ENCODE peak calls at places on chromosomes 7 and 10, in five cellular contexts. K, A, T, P and M are unnamed samples.
A peak's percentile ranks its signal among the peaks of the same experiment; 100 is the strongest.

GRCh38 chr7:92696584-92696983 is 106.4 kb upstream of the FAM133B start:
- DNase-seq in T (no peak), P (no peak), K (no peak), A (no peak), M (no peak)

GRCh38 chr7:21076054-21076453 is 289.4 kb upstream of the SP8 start:
- DNase-seq in K (peak; percentile 39), T (no peak), P (no peak), A (no peak), M (no peak)

GRCh38 chr7:2168612-2169312 is 64.0 kb downstream of the MAD1L1 start:
- DNase-seq in T (no peak), K (no peak), A (no peak), P (no peak), M (no peak)

GRCh38 chr7:70679666-70680065 is 452.3 kb upstream of the GALNT17 start:
- DNase-seq in A (no peak), P (no peak), T (no peak), K (no peak), M (no peak)

GRCh38 chr7:1884583-1885350 is 214.7 kb downstream of the ELFN1 start:
- DNase-seq in K (no peak), T (no peak), A (no peak), P (no peak), M (no peak)

GRCh38 chr10:103502849-103503660 is 9.6 kb downstream of the NEURL1 start:
- DNase-seq in T (peak; percentile 19), P (no peak), K (no peak), A (no peak), M (no peak)

GRCh38 chr7:156178214-156178613 is 366.0 kb upstream of the SHH start:
- DNase-seq in T (no peak), A (no peak), P (no peak), K (no peak), M (no peak)

GRCh38 chr7:1085910-1086421 is 1.9 kb upstream of the GPER1 start:
- DNase-seq in A (no peak), K (no peak), T (no peak), P (no peak), M (no peak)

GRCh38 chr10:124642076-124642710 is 102.0 kb downstream of the FAM53B start:
- DNase-seq in K (no peak), P (no peak), T (no peak), A (no peak), M (no peak)

GRCh38 chr7:91567111-91568012 is 303.1 kb downstream of the FZD1 start:
- DNase-seq in K (peak; percentile 11), T (no peak), P (no peak), A (no peak), M (no peak)

GRCh38 chr10:31707578-31708411 is 220.8 kb downstream of the ARHGAP12 start:
- DNase-seq in K (no peak), P (no peak), A (peak; percentile 46), T (peak; percentile 64), M (no peak)

GRCh38 chr7:101924171-101924570 is 106.7 kb downstream of the CUX1 start:
- DNase-seq in P (peak; percentile 15), K (no peak), A (no peak), T (no peak), M (no peak)
- TF ChIP-seq POLR2A in P (no peak), K (no peak), A (no peak), T (no peak), M (no peak)

DNA sequence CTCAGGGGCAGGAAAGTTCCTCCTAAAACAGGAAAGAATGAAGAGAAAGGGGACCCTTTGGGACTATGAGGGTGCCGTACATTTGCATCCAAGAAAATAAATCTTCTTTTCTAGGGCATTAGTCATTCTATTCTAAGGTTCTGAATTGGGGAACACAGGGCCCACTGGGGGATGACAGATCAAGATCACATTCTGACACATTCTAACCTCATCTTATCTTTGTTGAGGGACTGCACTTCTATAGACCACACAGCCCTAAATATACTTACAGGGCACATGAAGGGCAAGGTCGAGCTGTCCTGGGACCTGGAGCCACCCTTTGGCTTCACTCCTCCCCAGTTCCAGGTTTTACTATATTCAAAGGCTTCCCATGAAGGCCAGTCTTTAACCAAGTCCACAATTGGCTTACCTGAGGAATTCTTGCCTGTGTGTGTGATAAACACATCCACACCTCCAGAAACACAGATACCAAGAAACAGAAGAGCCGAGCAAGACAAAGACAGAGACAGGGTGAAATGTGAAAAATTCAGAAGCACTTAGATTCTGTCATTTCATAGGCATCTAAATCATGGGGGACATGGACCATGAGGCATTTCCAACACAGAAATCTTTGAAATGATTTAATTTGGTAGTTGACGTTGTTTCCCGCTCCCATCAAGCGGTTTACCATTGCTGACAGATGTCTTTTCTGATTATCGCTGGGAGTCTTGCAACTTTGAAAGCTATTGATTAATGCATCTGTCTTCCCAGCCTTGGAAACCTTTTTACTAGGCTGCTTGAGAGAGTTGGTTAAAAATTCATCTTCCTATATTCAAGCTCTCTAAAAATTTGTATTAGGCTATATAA is 75.8 kb downstream of the CCDC71L start:
- DNase-seq in K (no peak), T (no peak), P (no peak), A (no peak), M (no peak)
- H3K4me3 ChIP-seq in K (no peak overlapping the region), T (no peak overlapping the region), P (no peak overlapping the region), A (no peak overlapping the region), M (no peak overlapping the region)

GRCh38 chr7:16812542-16813231 is 7.9 kb upstream of the AGR2 start:
- DNase-seq in P (no peak), A (no peak), K (no peak), T (no peak), M (no peak)
- TF ChIP-seq CTCF in P (no peak), A (no peak), K (no peak), T (no peak), M (no peak)

DNA sequence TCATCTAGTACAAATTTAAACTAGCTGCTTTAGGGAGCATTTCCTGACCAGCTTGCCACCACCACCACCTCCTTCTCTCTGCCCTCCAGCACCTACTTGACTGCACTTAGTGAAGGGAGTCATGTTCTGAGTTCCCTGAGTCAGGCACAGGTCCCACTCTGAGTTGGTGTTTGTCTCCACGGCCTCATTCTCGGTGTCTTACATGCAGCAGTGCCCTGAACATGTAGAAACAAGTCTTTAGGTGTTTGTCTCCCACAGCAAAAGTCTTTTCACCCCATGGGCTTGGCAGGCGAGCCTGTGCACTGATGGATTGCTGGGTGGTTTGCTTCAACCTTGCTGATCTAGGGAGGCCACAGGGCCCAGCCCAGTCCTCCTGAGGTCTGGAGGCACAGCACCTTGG is 16.9 kb downstream of the TSPAN14 start:
- DNase-seq in K (no peak), P (no peak), T (no peak), A (no peak), M (no peak)
- TF ChIP-seq POLR2A in K (no peak), P (no peak), T (no peak), A (no peak), M (no peak)

DNA sequence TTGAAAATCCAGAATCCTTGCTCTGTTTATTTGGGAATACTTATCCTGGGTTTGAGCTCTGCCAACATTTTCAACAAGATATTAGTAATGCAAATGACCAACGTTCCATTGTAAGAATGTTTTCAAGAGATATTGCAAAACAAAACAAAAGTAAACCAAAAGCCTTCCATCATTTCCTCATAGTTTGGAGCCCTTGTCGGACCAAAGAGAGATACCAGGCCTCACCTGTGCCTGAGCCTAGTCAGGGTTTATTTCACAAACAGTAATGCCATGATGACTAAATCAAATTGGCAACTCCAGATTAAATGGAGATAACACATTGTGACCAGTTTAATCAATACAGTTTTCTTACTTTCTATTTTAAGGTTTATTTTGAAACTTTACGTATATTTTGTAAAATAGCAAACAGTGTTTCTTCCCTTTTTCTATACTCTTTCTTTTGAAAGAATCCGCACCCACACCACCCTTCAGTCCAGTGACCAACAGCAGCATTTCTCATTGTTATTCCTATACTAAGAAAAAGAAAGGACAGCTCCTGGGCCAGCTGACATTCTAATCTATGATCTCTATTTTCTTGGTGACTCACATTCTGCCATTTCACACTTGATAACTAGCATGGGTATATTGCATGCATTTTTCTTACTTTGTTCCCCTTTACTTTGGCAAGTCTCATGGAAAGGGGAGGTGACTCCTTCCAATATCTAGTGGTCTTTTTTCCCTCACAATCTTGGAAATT is 168.5 kb upstream of the MEOX2 start:
- DNase-seq in P (no peak), K (no peak), A (no peak), T (no peak), M (no peak)
- H3K4me3 ChIP-seq in P (no peak overlapping the region), K (no peak overlapping the region), A (no peak overlapping the region), T (no peak overlapping the region), M (no peak overlapping the region)

GRCh38 chr10:51063659-51064535 is 10.4 kb upstream of the PRKG1 start:
- DNase-seq in P (no peak), T (no peak), A (no peak), K (peak; percentile 7), M (no peak)
- TF ChIP-seq CTCF in P (peak; percentile 54), T (no peak), A (peak; percentile 40), K (peak; percentile 52), M (no peak)

DNA sequence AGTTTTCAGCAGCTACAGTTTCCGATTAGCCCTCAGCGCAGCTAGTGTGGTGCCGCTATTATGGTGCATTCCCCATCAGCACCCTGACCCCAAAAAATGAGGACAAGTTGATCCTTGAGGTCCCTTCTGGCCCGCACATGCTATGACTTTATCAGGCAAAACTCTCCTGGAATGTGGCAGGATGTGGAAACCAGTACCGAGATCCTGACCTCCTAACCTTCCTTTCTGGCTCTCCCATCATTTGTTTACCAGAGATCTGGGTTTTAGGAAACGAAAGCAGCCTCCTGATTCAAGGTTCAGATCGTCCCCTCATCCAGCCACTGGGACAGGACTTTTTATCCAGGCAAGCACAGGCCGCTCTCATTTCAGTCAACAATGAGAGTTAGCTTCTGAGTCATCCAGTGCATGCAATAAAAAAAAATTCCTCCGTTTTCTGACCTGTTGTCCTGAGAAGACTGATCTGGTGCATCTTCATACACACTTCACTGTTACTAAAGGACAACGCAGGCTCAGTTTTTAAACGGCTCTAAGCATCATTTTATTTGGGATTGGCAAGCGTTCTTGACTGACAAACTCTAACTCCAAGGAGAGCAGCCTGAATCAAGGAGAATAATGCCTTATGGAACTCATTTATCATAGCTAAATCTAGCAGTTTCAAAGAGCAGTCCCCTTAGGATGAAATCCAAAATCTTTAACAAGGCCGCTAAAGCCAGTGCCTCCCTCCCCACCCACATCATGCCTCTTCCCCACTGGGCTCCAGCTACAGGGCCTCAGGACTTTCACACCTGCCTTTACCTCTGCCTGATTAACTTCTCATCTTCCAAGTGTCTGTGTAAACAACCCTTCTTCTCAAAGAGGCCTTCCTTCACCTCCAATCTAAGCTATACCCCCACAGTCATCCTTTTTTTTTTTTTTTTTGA is 17.1 kb downstream of the PDLIM1 start:
- DNase-seq in A (peak; percentile 52), T (no peak), P (no peak), K (peak; percentile 98), M (no peak)
- TF ChIP-seq POLR2A in A (no peak), T (no peak), P (peak; percentile 8), K (peak; percentile 17), M (no peak)